ENCODE peak calls at places on chromosomes 3 and 15, in nine cellular contexts. T is cardiac fibroblast, Z is ovary, S is GM06990, A is right atrium auricular region, O is K562, R is body of pancreas, D is kidney, N is AG10803. L is an unnamed sample.

GRCh38 chr3:39812537-39812936 is 3.1 kb downstream of the MYRIP start:
- DNase-seq in T (peak; percentile 15), Z (no peak), S (no peak), A (no peak), O (no peak), R (peak; percentile 41), D (no peak), N (no peak), L (no peak)

GRCh38 chr15:71352125-71352524 is 236.9 kb downstream of the THSD4 start:
- DNase-seq in T (no peak), Z (no peak), S (no peak), A (no peak), O (no peak), R (no peak), D (no peak), N (no peak), L (no peak)

GRCh38 chr3:184472723-184473419 is 88.7 kb upstream of the EPHB3 start:
- DNase-seq in T (peak; percentile 14), Z (no peak), S (no peak), A (peak; percentile 59), O (no peak), R (no peak), D (no peak), N (no peak), L (no peak)

GRCh38 chr3:72169120-72169519 is 384.2 kb upstream of the PROK2 start:
- DNase-seq in T (no peak), Z (no peak), S (no peak), A (no peak), O (no peak), R (no peak), D (no peak), N (no peak), L (no peak)

GRCh38 chr3:3586843-3587626 is 212.2 kb upstream of the LRRN1 start:
- DNase-seq in T (no peak), Z (no peak), S (no peak), A (no peak), O (no peak), R (no peak), D (no peak), N (no peak), L (no peak)

GRCh38 chr15:84648539-84648938 is 5.5 kb downstream of the WDR73 start:
- DNase-seq in T (peak; percentile 46), Z (no peak), S (no peak), A (no peak), O (no peak), R (no peak), D (no peak), N (peak; percentile 47), L (no peak)

GRCh38 chr3:161939919-161940693 is 443.5 kb downstream of the OTOL1 start:
- DNase-seq in T (no peak), Z (no peak), S (no peak), A (no peak), O (no peak), R (no peak), D (no peak), N (no peak), L (no peak)

GRCh38 chr3:14490831-14491230 is 49.3 kb downstream of the GRIP2 start:
- DNase-seq in T (no peak), Z (no peak), S (no peak), A (no peak), O (no peak), R (no peak), D (peak; percentile 2), N (no peak), L (no peak)

GRCh38 chr15:37121492-37121891 is 21.1 kb upstream of the MEIS2 start:
- DNase-seq in T (no peak), Z (no peak), S (no peak), A (no peak), O (no peak), R (no peak), D (no peak), N (no peak), L (no peak)

GRCh38 chr3:176399193-176399592 is 798.1 kb downstream of the TBL1XR1 start:
- DNase-seq in T (no peak), Z (no peak), S (no peak), A (no peak), O (no peak), R (no peak), D (no peak), N (no peak), L (no peak)

GRCh38 chr3:177424541-177424940 is 227.3 kb upstream of the TBL1XR1 start:
- DNase-seq in T (no peak), Z (no peak), S (no peak), A (no peak), O (no peak), R (no peak), D (no peak), N (no peak), L (no peak)

GRCh38 chr15:41944313-41944940 is 27.9 kb downstream of the EHD4 start:
- DNase-seq in T (peak; percentile 91), Z (peak; percentile 63), S (no peak), A (peak; percentile 84), O (no peak), R (peak; percentile 67), D (no peak), N (peak; percentile 95), L (peak; percentile 63)

GRCh38 chr3:144499346-144499745 is 527.7 kb downstream of the DIPK2A start:
- DNase-seq in T (peak; percentile 4), Z (no peak), S (peak; percentile 15), A (no peak), O (no peak), R (no peak), D (no peak), N (no peak), L (no peak)

GRCh38 chr3:126293370-126294082 is 63.7 kb downstream of the KLF15 start:
- DNase-seq in T (peak; percentile 49), Z (no peak), S (no peak), A (no peak), O (no peak), R (no peak), D (no peak), N (peak; percentile 15), L (no peak)

GRCh38 chr3:31370681-31371080 is 162.0 kb upstream of the STT3B start:
- DNase-seq in T (peak; percentile 43), Z (no peak), S (no peak), A (no peak), O (no peak), R (no peak), D (no peak), N (no peak), L (no peak)

GRCh38 chr3:169812124-169812843 is 386 bp upstream of the LRRIQ4 start:
- DNase-seq in T (peak; percentile 84), Z (peak; percentile 71), S (peak; percentile 85), A (peak; percentile 76), O (no peak), R (peak; percentile 65), D (peak; percentile 91), N (peak; percentile 72), L (no peak)

GRCh38 chr15:64681424-64682024 is 93.9 kb downstream of the RBPMS2 start:
- DNase-seq in T (peak; percentile 77), Z (no peak), S (no peak), A (no peak), O (peak; percentile 67), R (peak; percentile 62), D (no peak), N (peak; percentile 58), L (no peak)

GRCh38 chr3:179688847-179689246 is 36.0 kb downstream of the USP13 start:
- DNase-seq in T (no peak), Z (no peak), S (no peak), A (no peak), O (no peak), R (no peak), D (no peak), N (no peak), L (no peak)

GRCh38 chr3:36244728-36245127 is 135.6 kb upstream of the STAC start:
- DNase-seq in T (no peak), Z (no peak), S (no peak), A (no peak), O (no peak), R (no peak), D (no peak), N (peak; percentile 58), L (peak; percentile 7)

GRCh38 chr15:88680241-88680910 is 41.6 kb downstream of the ISG20 start:
- DNase-seq in T (no peak), Z (no peak), S (no peak), A (no peak), O (no peak), R (no peak), D (no peak), N (no peak), L (no peak)
- TF ChIP-seq CTCF in T (no peak), Z (no peak), S (peak; percentile 16), A (no peak), O (no peak), R (no peak), D (no peak), N (no peak), L (no peak)

GRCh38 chr3:20529911-20530310 is 343.9 kb upstream of the SGO1 start:
- DNase-seq in T (no peak), Z (no peak), S (no peak), A (no peak), O (no peak), R (no peak), D (no peak), N (no peak), L (no peak)
- H3K4me3 ChIP-seq in T (no peak overlapping the region), Z (no peak overlapping the region), S (no peak overlapping the region), A (no peak overlapping the region), O (no peak overlapping the region), R (no peak overlapping the region), D (no peak overlapping the region), N (no peak overlapping the region), L (no peak overlapping the region)

DNA sequence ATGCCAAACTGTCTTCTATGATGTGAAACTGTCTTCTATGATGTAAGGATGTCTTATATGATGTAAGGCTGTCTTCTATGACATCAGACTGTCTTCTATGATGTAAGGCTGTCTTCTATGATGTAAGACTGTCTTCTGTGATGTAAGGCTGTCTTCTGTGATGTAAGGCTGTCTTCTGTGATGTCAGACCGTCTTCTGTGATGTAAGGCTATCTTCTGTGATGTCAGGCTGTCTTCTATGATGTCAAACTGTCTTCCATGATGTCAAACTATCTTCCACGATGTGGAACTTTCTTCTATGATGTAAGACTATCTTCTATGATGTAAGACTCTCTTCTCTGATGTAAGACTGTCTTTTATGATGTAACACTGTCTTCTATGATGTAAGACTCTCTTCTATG is 27.9 kb downstream of the MGLL start:
- DNase-seq in T (no peak), Z (no peak), S (no peak), A (no peak), O (no peak), R (no peak), D (no peak), N (no peak), L (no peak)
- TF ChIP-seq CTCF in T (no peak), Z (no peak), S (no peak), A (no peak), O (no peak), R (no peak), D (no peak), N (no peak), L (no peak)

GRCh38 chr3:50194903-50195500 is 3.6 kb downstream of the GNAT1 start:
- DNase-seq in T (no peak), Z (no peak), S (no peak), A (no peak), O (peak; percentile 87), R (peak; percentile 48), D (no peak), N (no peak), L (no peak)
- H3K4me3 ChIP-seq in T (no peak overlapping the region), Z (no peak overlapping the region), S (no peak overlapping the region), A (no peak overlapping the region), O (peak overlapping the region; percentile 26), R (no peak overlapping the region), D (no peak overlapping the region), N (no peak overlapping the region), L (peak overlapping the region; percentile 18)

GRCh38 chr3:10115326-10116137 is at the start of gene BRK1:
- DNase-seq in T (peak; percentile 98), Z (peak; percentile 93), S (peak; percentile 97), A (peak; percentile 96), O (peak; percentile 100), R (peak; percentile 97), D (peak; percentile 97), N (peak; percentile 95), L (peak; percentile 77)
- TF ChIP-seq CTCF in T (no peak), Z (no peak), S (no peak), A (no peak), O (no peak), R (no peak), D (peak; percentile 14), N (peak; percentile 6), L (no peak)

L was measured in AG04449.